ENCODE peak calls at places on chromosomes 3 and 15, in six cellular contexts. N, K, S, U, X and L are unnamed samples. For H3K4me1, the result is how much of the 10 kb centered on the place peaks cover.

GRCh38 chr3:9142346-9142745 is 107.1 kb downstream of the SRGAP3 start:
- DNase-seq in N (no peak), K (peak), S (no peak), U (no peak), X (no peak), L (no peak)

GRCh38 chr15:74417230-74417629 is 16.5 kb downstream of the SEMA7A start:
- DNase-seq in N (no peak), K (peak), S (peak), U (no peak), X (no peak), L (peak)

GRCh38 chr3:13687409-13687989 is 138.6 kb downstream of the FBLN2 start:
- DNase-seq in N (no peak), K (no peak), S (no peak), U (no peak), X (no peak), L (no peak)

GRCh38 chr3:183536238-183536880 is 19.1 kb downstream of the KLHL6 start:
- DNase-seq in N (no peak), K (no peak), S (no peak), U (no peak), X (no peak), L (peak)

GRCh38 chr15:33066584-33066983 is 127.9 kb downstream of the FMN1 start:
- DNase-seq in N (peak), K (no peak), S (no peak), U (no peak), X (no peak), L (peak)

GRCh38 chr15:72271221-72271620 is 1.1 kb downstream of the PARP6 start:
- DNase-seq in N (no peak), K (no peak), S (no peak), U (no peak), X (no peak), L (no peak)

GRCh38 chr3:114362815-114363214 is 69.0 kb downstream of the TIGIT start:
- DNase-seq in N (no peak), K (peak), S (peak), U (no peak), X (no peak), L (no peak)

GRCh38 chr3:4343258-4343657 is 40.1 kb downstream of the SETMAR start:
- DNase-seq in N (no peak), K (peak), S (peak), U (no peak), X (no peak), L (peak)

GRCh38 chr15:70717237-70717793 is 46.0 kb downstream of the UACA start:
- DNase-seq in N (no peak), K (no peak), S (no peak), U (no peak), X (no peak), L (no peak)
- H3K4me1 ChIP-seq in N (under half), K (under half), S (under half), U (under half), X (under half), L (under half)

DNA sequence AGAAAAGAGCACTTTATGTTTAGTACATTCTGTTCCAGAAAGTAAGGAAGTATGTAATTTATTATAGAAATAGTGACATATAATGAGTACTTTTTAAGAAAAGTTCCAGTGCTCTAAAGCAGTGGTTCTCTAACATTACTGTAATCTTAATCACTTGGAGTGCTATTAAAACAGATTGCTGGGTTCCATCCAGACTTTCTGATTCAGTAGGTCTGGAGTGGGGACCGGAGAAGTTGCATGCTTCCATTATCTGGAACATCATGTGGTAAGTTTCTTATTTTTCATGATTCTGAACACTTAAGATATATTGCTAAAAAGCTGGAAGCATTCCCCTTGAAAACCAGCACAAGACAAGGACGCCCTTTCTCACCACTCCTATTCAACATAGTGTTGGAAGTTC is 47.5 kb upstream of the ARL14 start:
- DNase-seq in N (no peak), K (peak), S (no peak), U (no peak), X (no peak), L (no peak)
- H3K4me1 ChIP-seq in N (under half), K (under half), S (under half), U (under half), X (under half), L (under half)

GRCh38 chr3:143826296-143826695 is 22.0 kb downstream of the SLC9A9 start:
- DNase-seq in N (no peak), K (no peak), S (no peak), U (no peak), X (no peak), L (no peak)
- H3K4me1 ChIP-seq in N (under half), K (under half), S (under half), U (under half), X (under half), L (under half)

DNA sequence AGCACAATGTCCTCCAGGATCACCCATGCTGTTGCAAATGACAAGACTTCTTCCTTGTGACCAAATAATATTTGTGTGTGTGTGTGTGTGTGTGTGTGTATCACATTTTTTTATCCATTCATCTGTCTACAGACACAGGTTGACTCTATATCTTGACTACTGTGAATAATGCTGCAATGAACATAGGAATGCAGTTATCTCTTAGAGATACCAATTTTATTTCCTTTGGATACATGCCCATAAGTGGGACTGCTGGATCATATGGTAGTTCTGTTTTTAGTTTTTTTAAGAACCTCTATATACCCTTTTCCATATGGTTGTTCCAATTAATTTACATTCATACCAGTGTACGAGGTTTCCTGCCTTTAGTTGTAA is 41.7 kb downstream of the GPR176 start:
- DNase-seq in N (no peak), K (peak), S (no peak), U (no peak), X (no peak), L (no peak)
- H3K4me1 ChIP-seq in N (under half), K (under half), S (under half), U (under half), X (under half), L (under half)

DNA sequence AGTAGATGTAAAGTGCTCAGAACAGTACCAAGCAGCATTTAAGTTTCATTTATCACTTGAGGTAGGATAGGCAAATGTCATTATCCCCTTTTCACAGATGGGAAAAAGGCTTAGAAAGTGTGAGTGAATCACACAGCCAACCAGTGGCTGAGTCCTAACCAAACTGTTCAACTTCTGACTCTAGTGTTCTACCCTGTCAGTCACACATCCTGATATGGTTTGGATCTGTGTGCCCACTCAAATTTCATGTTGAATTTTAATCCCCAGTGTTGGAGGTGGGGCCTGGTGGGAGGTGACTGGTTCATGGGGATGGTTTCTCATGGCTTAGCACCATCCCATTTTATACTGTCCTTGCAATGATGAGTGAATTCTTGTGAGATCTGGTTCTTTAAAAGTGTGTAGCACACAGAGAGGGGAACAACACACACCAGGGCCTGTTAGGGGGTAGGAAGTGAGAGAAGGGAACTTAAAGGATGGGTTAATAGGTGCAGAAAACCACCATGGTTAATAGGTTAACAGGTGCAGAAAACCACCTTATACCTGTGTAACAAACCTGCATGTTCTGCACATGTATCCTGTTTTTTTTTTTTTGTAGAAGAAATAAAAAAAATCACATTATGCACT is 304.7 kb downstream of the SUCLG2 start:
- DNase-seq in N (no peak), K (peak), S (peak), U (no peak), X (no peak), L (no peak)
- H3K4me1 ChIP-seq in N (under half), K (under half), S (under half), U (under half), X (under half), L (under half)

GRCh38 chr15:58448331-58448730 is 16.5 kb downstream of the LIPC start:
- DNase-seq in N (peak), K (no peak), S (no peak), U (no peak), X (no peak), L (no peak)

GRCh38 chr15:58447244-58448010 is 15.6 kb downstream of the LIPC start:
- DNase-seq in N (no peak), K (peak), S (peak), U (no peak), X (no peak), L (peak)

GRCh38 chr15:58444658-58445332 is 13.0 kb downstream of the LIPC start:
- DNase-seq in N (no peak), K (no peak), S (peak), U (no peak), X (no peak), L (no peak)

GRCh38 chr15:58445861-58446260 is 14.1 kb downstream of the LIPC start:
- DNase-seq in N (no peak), K (no peak), S (no peak), U (no peak), X (no peak), L (no peak)

GRCh38 chr15:58446521-58446920 is 14.7 kb downstream of the LIPC start:
- DNase-seq in N (no peak), K (no peak), S (no peak), U (no peak), X (no peak), L (no peak)
- H3K4me1 ChIP-seq in N (under half), K (under half), S (under half), U (under half), X (under half), L (under half)

DNA sequence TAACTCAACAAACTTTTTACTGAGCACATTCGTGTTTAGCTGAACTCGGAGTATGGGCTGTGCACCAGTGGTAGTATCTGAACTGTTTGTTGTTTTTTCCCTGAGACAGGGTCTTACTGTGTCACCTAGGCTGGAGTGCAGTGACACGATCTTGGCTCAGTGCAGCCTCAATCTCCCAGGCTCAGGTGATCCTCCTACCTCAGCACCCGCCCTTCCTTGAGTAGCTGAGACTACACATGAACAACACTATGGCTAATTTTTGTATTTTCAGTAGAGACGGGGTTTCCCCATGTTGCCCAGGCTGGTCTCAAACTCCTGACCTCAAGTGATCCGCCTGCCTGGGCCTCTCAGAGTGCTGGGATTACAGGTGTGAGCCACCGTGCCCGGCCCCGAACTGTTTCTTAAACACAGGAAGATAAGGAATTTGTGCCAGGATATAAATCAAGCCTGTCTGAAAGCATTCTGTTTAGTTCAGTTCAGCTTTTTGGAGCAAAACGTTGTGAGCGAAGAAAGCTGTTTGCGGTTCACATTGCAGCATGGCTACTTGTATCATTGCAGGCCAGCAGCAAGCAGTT is 40.4 kb upstream of the SKOR1 start:
- DNase-seq in N (no peak), K (no peak), S (no peak), U (no peak), X (no peak), L (no peak)
- H3K4me1 ChIP-seq in N (under half), K (under half), S (under half), U (under half), X (under half), L (under half)

GRCh38 chr15:90213818-90214204 is 12.7 kb downstream of the SEMA4B start:
- DNase-seq in N (peak), K (no peak), S (no peak), U (peak), X (no peak), L (no peak)

GRCh38 chr15:90221251-90221900 is 12.4 kb downstream of the CIB1 start:
- DNase-seq in N (peak), K (peak), S (peak), U (peak), X (peak), L (peak)

GRCh38 chr15:90214553-90215205 is 13.5 kb downstream of the SEMA4B start:
- DNase-seq in N (no peak), K (no peak), S (peak), U (no peak), X (no peak), L (peak)

GRCh38 chr15:90219421-90220141 is 14.2 kb downstream of the CIB1 start:
- DNase-seq in N (peak), K (no peak), S (peak), U (peak), X (no peak), L (peak)

DNA sequence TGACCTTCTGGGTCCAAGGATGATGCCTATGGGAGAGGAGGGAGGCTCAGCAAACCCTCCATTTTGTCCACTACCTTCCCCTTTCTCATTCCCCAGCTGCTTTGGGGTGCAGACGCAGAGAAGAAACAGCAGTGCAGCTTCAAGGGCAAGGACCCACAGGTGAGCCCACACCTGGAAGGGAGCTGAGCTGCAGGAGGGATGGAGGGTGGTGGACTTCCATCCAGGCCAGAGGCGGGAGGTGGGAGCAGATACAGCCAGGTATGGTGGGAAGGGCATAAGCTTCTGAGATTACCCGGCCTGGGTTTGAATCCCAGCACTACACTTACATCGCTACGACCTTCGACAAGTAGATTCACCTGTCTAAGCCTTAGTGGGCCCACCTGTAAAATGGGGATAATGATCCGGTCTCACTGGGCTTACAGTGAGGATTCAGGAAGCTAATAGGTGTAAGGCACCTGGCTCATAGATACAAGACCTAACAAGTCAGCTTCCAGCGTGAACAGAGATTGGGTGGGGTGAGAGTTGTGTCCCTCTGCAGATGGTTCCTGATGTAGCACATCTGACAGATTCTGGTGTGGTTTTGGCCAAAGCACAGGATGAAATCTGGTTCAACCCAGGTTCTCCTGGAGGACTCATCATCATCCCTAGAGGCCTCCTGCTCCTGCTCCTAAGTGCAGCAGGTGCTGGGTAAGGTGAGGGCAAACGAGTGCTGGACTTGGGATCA is 15.9 kb downstream of the CIB1 start:
- DNase-seq in N (no peak), K (no peak), S (no peak), U (no peak), X (no peak), L (peak)
- H3K4me1 ChIP-seq in N (under half), K (under half), S (under half), U (under half), X (under half), L (under half)